ENCODE peak calls at places on chromosomes 6 and 20, in eight cellular contexts. D is H1, Z is uterus, T is vagina, F is colonic mucosa, V is gastrocnemius medialis, O is fibroblast of villous mesenchyme, L is GM13976. E is an unnamed sample.

GRCh38 chr6:29676981-29677601 is 3.9 kb downstream of the ZFP57 start:
- DNase-seq in D (no peak), Z (no peak), T (no peak), F (no peak), V (no peak), O (no peak), L (no peak), E (no peak)

GRCh38 chr20:58260006-58260405 is 31.6 kb upstream of the ANKRD60 start:
- DNase-seq in D (no peak), Z (no peak), T (no peak), F (no peak), V (no peak), O (no peak), L (no peak), E (no peak)

GRCh38 chr6:136226674-136227377 is 23.3 kb downstream of the MTFR2 start:
- DNase-seq in D (no peak), Z (no peak), T (no peak), F (no peak), V (no peak), O (no peak), L (no peak), E (no peak)

GRCh38 chr6:6191476-6191875 is 129.0 kb downstream of the F13A1 start:
- DNase-seq in D (no peak), Z (no peak), T (peak; percentile 61), F (no peak), V (no peak), O (no peak), L (peak; percentile 27), E (no peak)

GRCh38 chr6:71091946-71092345 is 135.1 kb upstream of the B3GAT2 start:
- DNase-seq in D (no peak), Z (no peak), T (no peak), F (no peak), V (no peak), O (no peak), L (no peak), E (no peak)

GRCh38 chr6:13331516-13332348 is 3.4 kb upstream of the TBC1D7 start:
- DNase-seq in D (no peak), Z (no peak), T (no peak), F (no peak), V (no peak), O (peak; percentile 36), L (peak; percentile 46), E (no peak)

GRCh38 chr20:43938017-43938655 is 23.5 kb downstream of the TOX2 start:
- DNase-seq in D (no peak), Z (no peak), T (no peak), F (no peak), V (no peak), O (no peak), L (no peak), E (no peak)

GRCh38 chr20:25011831-25012241 is 19.3 kb upstream of the APMAP start:
- DNase-seq in D (no peak), Z (no peak), T (no peak), F (no peak), V (peak; percentile 92), O (no peak), L (no peak), E (no peak)

GRCh38 chr6:13914346-13914745 is 10.4 kb upstream of the RNF182 start:
- DNase-seq in D (no peak), Z (no peak), T (no peak), F (no peak), V (no peak), O (no peak), L (no peak), E (no peak)

GRCh38 chr6:90472716-90473115 is 114.2 kb downstream of the MAP3K7 start:
- DNase-seq in D (no peak), Z (no peak), T (no peak), F (no peak), V (no peak), O (no peak), L (no peak), E (no peak)

GRCh38 chr6:41901882-41902519 is 6.8 kb upstream of the USP49 start:
- DNase-seq in D (no peak), Z (no peak), T (no peak), F (peak; percentile 34), V (no peak), O (peak; percentile 28), L (peak; percentile 46), E (no peak)

GRCh38 chr6:47405273-47405672 is 72.3 kb upstream of the CD2AP start:
- DNase-seq in D (no peak), Z (no peak), T (no peak), F (peak; percentile 93), V (no peak), O (no peak), L (no peak), E (no peak)

GRCh38 chr6:116426551-116426950 is 34.6 kb upstream of the CALHM6 start:
- DNase-seq in D (no peak), Z (no peak), T (no peak), F (no peak), V (no peak), O (no peak), L (no peak), E (no peak)

GRCh38 chr6:116280161-116280959 is 630 bp upstream of the TSPYL1 start:
- DNase-seq in D (no peak), Z (no peak), T (no peak), F (no peak), V (no peak), O (peak; percentile 12), L (no peak), E (no peak)

GRCh38 chr20:31747640-31748039 is 8.6 kb downstream of the TPX2 start:
- DNase-seq in D (no peak), Z (no peak), T (no peak), F (no peak), V (peak; percentile 76), O (no peak), L (no peak), E (no peak)

GRCh38 chr6:131156411-131156810 is 21.1 kb downstream of the AKAP7 start:
- DNase-seq in D (no peak), Z (no peak), T (no peak), F (no peak), V (no peak), O (no peak), L (no peak), E (no peak)

DNA sequence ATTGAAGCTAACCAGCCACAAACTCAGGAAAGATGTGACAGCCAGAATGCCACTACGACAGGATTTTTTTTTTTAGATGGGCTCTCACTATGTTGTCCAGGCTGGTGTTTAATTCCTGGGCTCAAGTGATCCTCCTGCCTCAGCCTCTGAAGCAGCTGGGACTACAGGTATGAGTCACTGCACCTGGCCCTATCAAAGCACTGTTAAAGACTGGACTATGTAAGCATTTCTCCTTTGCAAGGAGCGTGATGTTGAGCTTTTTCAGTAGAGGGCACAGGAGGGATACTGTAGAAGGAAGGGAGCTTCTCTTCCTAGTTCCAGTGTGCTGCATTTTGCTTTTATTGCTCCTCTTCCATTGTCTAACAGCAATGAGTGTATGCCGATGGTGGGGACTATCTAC is 35.8 kb downstream of the ZBTB9 start:
- DNase-seq in D (no peak), Z (no peak), T (no peak), F (no peak), V (no peak), O (no peak), L (no peak), E (no peak)
- TF ChIP-seq CTCF in D (peak; percentile 18), Z (no peak), T (no peak), F (no peak), V (no peak), O (no peak), L (no peak), E (no peak)

GRCh38 chr6:88899569-88900316 is 63.7 kb downstream of the RNGTT start:
- DNase-seq in D (no peak), Z (no peak), T (no peak), F (no peak), V (no peak), O (no peak), L (no peak), E (no peak)
- TF ChIP-seq CTCF in D (peak; percentile 49), Z (no peak), T (no peak), F (no peak), V (no peak), O (peak; percentile 40), L (no peak), E (no peak)

GRCh38 chr20:15836634-15837033 is 736.6 kb downstream of the KIF16B start:
- DNase-seq in D (no peak), Z (no peak), T (no peak), F (no peak), V (no peak), O (no peak), L (no peak), E (no peak)

GRCh38 chr20:15838466-15838865 is 734.8 kb downstream of the KIF16B start:
- DNase-seq in D (no peak), Z (no peak), T (no peak), F (no peak), V (no peak), O (no peak), L (no peak), E (no peak)

GRCh38 chr20:15837563-15837962 is 735.7 kb downstream of the KIF16B start:
- DNase-seq in D (no peak), Z (no peak), T (no peak), F (no peak), V (no peak), O (no peak), L (no peak), E (no peak)

GRCh38 chr20:15834857-15835256 is 738.4 kb downstream of the KIF16B start:
- DNase-seq in D (no peak), Z (no peak), T (no peak), F (no peak), V (no peak), O (no peak), L (no peak), E (no peak)

DNA sequence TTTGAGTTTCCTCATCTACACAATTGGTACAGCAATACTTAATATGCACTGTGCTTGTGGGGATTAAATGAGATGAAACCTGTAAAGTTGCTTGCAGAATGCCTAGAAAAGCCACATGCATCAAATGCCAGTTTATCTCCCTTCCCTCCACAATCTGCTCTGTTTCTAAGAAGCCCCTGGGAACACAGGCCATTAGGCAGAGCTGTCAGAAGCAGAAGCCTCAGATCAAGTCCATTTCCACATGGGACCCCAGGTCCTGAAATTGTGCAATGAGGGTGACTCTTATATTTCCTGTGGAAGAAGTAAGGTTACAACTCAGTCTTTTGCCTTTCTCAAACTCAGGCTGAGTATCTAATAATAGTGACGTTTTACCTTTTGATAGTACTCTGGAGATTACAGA is 737.4 kb downstream of the KIF16B start:
- DNase-seq in D (no peak), Z (no peak), T (no peak), F (no peak), V (no peak), O (no peak), L (no peak), E (no peak)
- TF ChIP-seq CTCF in D (no peak), Z (no peak), T (no peak), F (no peak), V (no peak), O (no peak), L (no peak), E (no peak)

DNA sequence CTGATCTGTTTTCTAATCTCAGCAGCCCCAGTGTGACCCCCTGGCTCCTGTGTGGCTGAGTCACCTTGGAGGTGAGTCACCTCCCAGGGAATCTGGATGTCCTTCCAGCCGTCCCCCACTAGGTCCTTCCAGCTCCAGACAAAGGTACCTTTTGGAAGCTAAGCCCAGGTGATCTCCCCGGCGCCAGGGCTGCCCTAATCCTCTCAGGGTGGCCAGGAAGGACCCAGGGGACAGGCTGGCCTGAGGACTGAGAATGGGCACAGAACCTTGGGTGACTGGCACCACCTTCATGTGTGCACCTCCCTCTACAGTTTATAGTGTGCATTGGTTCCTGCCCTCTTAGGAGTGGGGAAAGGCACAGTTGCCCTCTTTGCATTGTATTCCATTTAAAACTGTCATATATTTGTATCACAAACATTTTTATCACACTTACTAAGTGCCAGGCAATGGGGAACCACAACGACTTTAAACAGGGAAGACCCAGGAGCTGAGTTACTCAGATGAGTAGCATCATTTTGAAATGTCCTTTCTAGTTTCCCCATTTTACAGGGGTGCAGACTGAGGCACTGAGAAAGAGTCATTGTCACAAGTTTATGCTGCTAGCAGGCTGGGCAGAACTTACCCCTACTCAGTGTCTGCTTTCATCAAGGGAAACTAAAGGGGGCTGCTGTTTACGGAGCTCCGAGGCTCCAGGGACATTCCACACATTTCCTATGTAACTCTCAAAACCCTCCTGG is 2.6 kb upstream of the BPIFB4 start:
- DNase-seq in D (no peak), Z (no peak), T (no peak), F (no peak), V (no peak), O (no peak), L (no peak), E (no peak)
- TF ChIP-seq CTCF in D (no peak), Z (no peak), T (no peak), F (no peak), V (no peak), O (peak; percentile 18), L (no peak), E (peak; percentile 14)